ENCODE peak calls at places on chromosomes 3 and 15, in five cellular contexts. M is CD4-positive, alpha-beta T cell; D is cardiac fibroblast; X is ureter; K is stimulated activated effector memory CD8-positive, alpha-beta T cell treated with anti-CD3 and anti-CD28 coated beads, Interleukin-12 subunit alpha, Interleukin-12 subunit beta, amount 100 ng/mL, for 72 hours. J is an unnamed sample.

GRCh38 chr3:197496746-197497125 is 59.0 kb downstream of the BDH1 start:
- DNase-seq in M (no peak), D (peak), X (no peak), K (no peak), J (no peak)

GRCh38 chr15:64483749-64484148 is 23.4 kb downstream of the ZNF609 start:
- DNase-seq in M (no peak), D (no peak), X (no peak), K (no peak), J (no peak)

GRCh38 chr3:99920530-99921376 is 103.1 kb downstream of the CMSS1 start:
- DNase-seq in M (no peak), D (peak), X (peak), K (no peak), J (peak)

GRCh38 chr15:29095746-29096145 is 173.9 kb downstream of the NSMCE3 start:
- DNase-seq in M (no peak), D (no peak), X (no peak), K (no peak), J (no peak)

GRCh38 chr3:38002940-38003339 is 12.4 kb downstream of the VILL start:
- DNase-seq in M (no peak), D (no peak), X (no peak), K (no peak), J (no peak)

GRCh38 chr3:196837819-196838420 is 29.8 kb upstream of the SENP5 start:
- DNase-seq in M (peak), D (peak), X (peak), K (peak), J (peak)

GRCh38 chr3:67018789-67019525 is 20.9 kb downstream of the KBTBD8 start:
- DNase-seq in M (no peak), D (peak), X (no peak), K (no peak), J (peak)

GRCh38 chr3:155352900-155353490 is 59.5 kb upstream of the STRIT1 start:
- DNase-seq in M (no peak), D (peak), X (no peak), K (no peak), J (peak)

GRCh38 chr3:72275296-72275820 is 490.4 kb upstream of the PROK2 start:
- DNase-seq in M (no peak), D (no peak), X (no peak), K (no peak), J (no peak)

GRCh38 chr15:63492541-63493077 is 11.8 kb upstream of the USP3 start:
- DNase-seq in M (no peak), D (peak), X (no peak), K (no peak), J (peak)

GRCh38 chr3:102529452-102529851 is 94.6 kb downstream of the ZPLD1 start:
- DNase-seq in M (no peak), D (peak), X (no peak), K (no peak), J (peak)

GRCh38 chr15:63381301-63382192 is at the start of gene CA12:
- DNase-seq in M (peak), D (peak), X (peak), K (no peak), J (peak)

GRCh38 chr3:14459787-14460186 is 57.4 kb downstream of the SLC6A6 start:
- DNase-seq in M (no peak), D (no peak), X (no peak), K (no peak), J (no peak)

GRCh38 chr3:165259518-165260193 is 63.5 kb upstream of the SLITRK3 start:
- DNase-seq in M (no peak), D (peak), X (no peak), K (no peak), J (peak)

GRCh38 chr15:44038801-44039200 is 156.3 kb downstream of the FRMD5 start:
- DNase-seq in M (no peak), D (no peak), X (no peak), K (no peak), J (no peak)

GRCh38 chr3:143608966-143609365 is 239.3 kb downstream of the SLC9A9 start:
- DNase-seq in M (no peak), D (peak), X (no peak), K (no peak), J (peak)

GRCh38 chr15:94934440-94934839 is 703.1 kb downstream of the MCTP2 start:
- DNase-seq in M (no peak), D (no peak), X (no peak), K (no peak), J (no peak)

GRCh38 chr15:40253179-40253790 is 14.4 kb downstream of the PAK6 start:
- DNase-seq in M (no peak), D (no peak), X (no peak), K (no peak), J (no peak)

GRCh38 chr3:32616267-32616962 is 45.8 kb upstream of the DYNC1LI1 start:
- DNase-seq in M (no peak), D (no peak), X (no peak), K (no peak), J (no peak)

GRCh38 chr3:162718697-162719096 is 1222.1 kb downstream of the OTOL1 start:
- DNase-seq in M (no peak), D (peak), X (no peak), K (no peak), J (no peak)

GRCh38 chr3:152127058-152127457 is 141.7 kb upstream of the MBNL1 start:
- DNase-seq in M (no peak), D (no peak), X (no peak), K (no peak), J (no peak)

GRCh38 chr3:150230037-150230436 is 178.1 kb upstream of the TSC22D2 start:
- DNase-seq in M (no peak), D (no peak), X (no peak), K (no peak), J (no peak)

GRCh38 chr15:88324241-88325065 is 67.9 kb upstream of the NTRK3 start:
- DNase-seq in M (no peak), D (no peak), X (no peak), K (no peak), J (no peak)

GRCh38 chr15:48965972-48966371 is 2.3 kb upstream of the SHC4 start:
- DNase-seq in M (no peak), D (peak), X (no peak), K (no peak), J (peak)

GRCh38 chr3:165983284-165983683 is 146.1 kb upstream of the BCHE start:
- DNase-seq in M (no peak), D (peak), X (no peak), K (no peak), J (no peak)

J was measured in fibroblast of gingiva.